ENCODE peak calls at places on chromosome X, in five cellular contexts. R, N, K, G and U are unnamed samples.

GRCh38 chrX:12141511-12141910 is 3.2 kb downstream of the FRMPD4 start:
- DNase-seq in G (no peak), N (no peak), R (no peak), K (no peak), U (no peak)

GRCh38 chrX:9786839-9787635 is 808 bp downstream of the SHROOM2 start:
- DNase-seq in K (no peak), N (no peak), R (no peak), G (no peak), U (no peak)

GRCh38 chrX:96182366-96182765 is 502.3 kb upstream of the DIAPH2 start:
- DNase-seq in K (peak; percentile 1), R (no peak), G (no peak), N (no peak), U (peak; percentile 59)

GRCh38 chrX:40644821-40645358 is 2.5 kb downstream of the CXorf38 start:
- DNase-seq in K (no peak), N (peak; percentile 67), G (peak; percentile 48), R (no peak), U (no peak)

GRCh38 chrX:119693996-119694451 is 1.1 kb upstream of the SEPTIN6 start:
- DNase-seq in G (peak; percentile 20), R (no peak), N (no peak), K (no peak), U (peak; percentile 48)

GRCh38 chrX:333611-334311 is 15.2 kb upstream of the GTPBP6 start:
- DNase-seq in K (no peak), N (no peak), G (no peak), R (no peak), U (no peak)

GRCh38 chrX:12956704-12957541 is 18.0 kb upstream of the TMSB4X start:
- DNase-seq in N (peak; percentile 68), G (no peak), K (no peak), R (peak; percentile 37), U (peak; percentile 64)

GRCh38 chrX:72408885-72409284 is 103.2 kb upstream of the CITED1 start:
- DNase-seq in G (no peak), N (no peak), K (no peak), R (no peak), U (no peak)

GRCh38 chrX:121569609-121570008 is 522.2 kb downstream of the GLUD2 start:
- DNase-seq in G (no peak), R (no peak), K (no peak), N (no peak), U (no peak)

GRCh38 chrX:85375333-85375738 is 4.1 kb downstream of the POF1B start:
- DNase-seq in N (no peak), K (no peak), R (no peak), G (no peak), U (no peak)

GRCh38 chrX:152445926-152446325 is 5.2 kb downstream of the GABRA3 start:
- DNase-seq in G (no peak), N (peak; percentile 72), R (no peak), K (no peak), U (no peak)

GRCh38 chrX:110082156-110082555 is 79.2 kb downstream of the TMEM164 start:
- DNase-seq in N (peak; percentile 95), G (no peak), R (no peak), K (peak; percentile 58), U (no peak)

GRCh38 chrX:5916945-5917344 is 311.7 kb downstream of the NLGN4X start:
- DNase-seq in N (no peak), K (no peak), R (no peak), G (no peak), U (peak; percentile 13)

GRCh38 chrX:56000169-56000568 is 232.0 kb upstream of the KLF8 start:
- DNase-seq in G (no peak), K (no peak), N (no peak), R (no peak), U (no peak)

GRCh38 chrX:13376857-13377441 is 57.1 kb upstream of the ATXN3L start:
- DNase-seq in R (no peak), K (peak; percentile 89), G (peak; percentile 25), N (peak; percentile 98), U (peak; percentile 89)

GRCh38 chrX:54180403-54180802 is 2.7 kb downstream of the FAM120C start:
- DNase-seq in K (no peak), R (no peak), G (no peak), N (peak; percentile 57), U (no peak)

GRCh38 chrX:133005038-133005437 is 46.6 kb upstream of the HS6ST2 start:
- DNase-seq in G (no peak), K (no peak), R (no peak), N (peak; percentile 6), U (peak; percentile 50)

GRCh38 chrX:78839711-78840110 is 92.2 kb downstream of the LPAR4 start:
- DNase-seq in K (no peak), R (no peak), G (no peak), N (no peak), U (no peak)

GRCh38 chrX:149881081-149881711 is at the start of gene MAGEA8:
- DNase-seq in N (no peak), G (no peak), R (no peak), K (no peak), U (no peak)

GRCh38 chrX:134172588-134173259 is 64.3 kb upstream of the CCDC160 start:
- DNase-seq in N (no peak), K (no peak), R (no peak), G (peak; percentile 25), U (peak; percentile 3)

GRCh38 chrX:145002776-145003175 is 244.5 kb upstream of the SPANXN1 start:
- DNase-seq in G (no peak), R (no peak), K (no peak), N (peak; percentile 7), U (no peak)

GRCh38 chrX:2897311-2897689 is 31.8 kb downstream of the ARSD start:
- DNase-seq in K (no peak), R (no peak), N (no peak), G (no peak), U (no peak)

GRCh38 chrX:36950495-36951253 is 57.5 kb upstream of the FAM47C start:
- DNase-seq in R (no peak), G (no peak), K (no peak), N (no peak), U (no peak)

GRCh38 chrX:9483376-9483775 is 18.5 kb downstream of the TBL1X start:
- DNase-seq in N (no peak), R (no peak), K (no peak), G (no peak), U (no peak)

GRCh38 chrX:9312922-9313867 is 151.7 kb upstream of the TBL1X start:
- DNase-seq in R (peak; percentile 15), K (no peak), G (peak; percentile 18), N (no peak), U (peak; percentile 48)

GRCh38 chrX:15758140-15758539 is 20.1 kb downstream of the CA5B start:
- DNase-seq in N (no peak), R (no peak), G (no peak), K (no peak), U (no peak)

GRCh38 chrX:15751160-15751819 is 13.2 kb downstream of the CA5B start:
- DNase-seq in R (no peak), G (no peak), K (no peak), N (peak; percentile 54), U (no peak)

GRCh38 chrX:15749642-15750610 is 11.9 kb downstream of the CA5B start:
- DNase-seq in N (peak; percentile 6), K (no peak), G (peak; percentile 21), R (no peak), U (no peak)

GRCh38 chrX:15750611-15751159 is 12.6 kb downstream of the CA5B start:
- DNase-seq in N (peak; percentile 6), G (no peak), K (no peak), R (no peak), U (no peak)

DNA sequence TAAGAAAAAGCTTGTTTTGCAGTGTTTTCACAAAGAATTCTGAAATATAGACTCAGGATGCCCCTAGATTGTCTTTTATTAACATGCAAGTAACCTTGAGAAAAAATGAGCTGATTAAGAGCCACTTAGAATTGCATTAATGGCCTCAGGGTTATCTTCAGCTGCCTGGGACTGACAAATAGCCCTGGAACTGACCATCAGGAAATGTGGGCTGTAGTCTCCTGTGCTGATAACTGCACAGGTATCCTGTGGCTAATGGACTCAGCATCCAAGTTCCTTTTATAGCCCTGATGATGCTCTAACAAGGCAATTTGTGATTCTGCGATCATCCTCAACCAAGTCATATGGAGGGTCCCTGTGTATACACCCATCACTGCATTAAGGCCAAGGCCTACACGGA is 17.0 kb downstream of the CA5B start:
- DNase-seq in R (no peak), N (no peak), G (no peak), K (no peak), U (no peak)
- H3K27ac ChIP-seq in R (no peak overlapping the region), N (no peak overlapping the region), G (no peak overlapping the region), K (no peak overlapping the region), U (no peak overlapping the region)

GRCh38 chrX:100635989-100636320 is 651 bp downstream of the TSPAN6 start:
- DNase-seq in N (no peak), K (no peak), R (no peak), G (no peak), U (no peak)
- H3K27ac ChIP-seq in N (peak overlapping the region; percentile 67), K (no peak overlapping the region), R (peak overlapping the region; percentile 52), G (no peak overlapping the region), U (peak overlapping the region; percentile 76)

GRCh38 chrX:82218361-82218760 is 1016.5 kb downstream of the SH3BGRL start:
- DNase-seq in K (no peak), R (no peak), G (no peak), N (peak; percentile 0), U (peak; percentile 60)
- H3K27ac ChIP-seq in K (no peak overlapping the region), R (no peak overlapping the region), G (no peak overlapping the region), N (no peak overlapping the region), U (no peak overlapping the region)

DNA sequence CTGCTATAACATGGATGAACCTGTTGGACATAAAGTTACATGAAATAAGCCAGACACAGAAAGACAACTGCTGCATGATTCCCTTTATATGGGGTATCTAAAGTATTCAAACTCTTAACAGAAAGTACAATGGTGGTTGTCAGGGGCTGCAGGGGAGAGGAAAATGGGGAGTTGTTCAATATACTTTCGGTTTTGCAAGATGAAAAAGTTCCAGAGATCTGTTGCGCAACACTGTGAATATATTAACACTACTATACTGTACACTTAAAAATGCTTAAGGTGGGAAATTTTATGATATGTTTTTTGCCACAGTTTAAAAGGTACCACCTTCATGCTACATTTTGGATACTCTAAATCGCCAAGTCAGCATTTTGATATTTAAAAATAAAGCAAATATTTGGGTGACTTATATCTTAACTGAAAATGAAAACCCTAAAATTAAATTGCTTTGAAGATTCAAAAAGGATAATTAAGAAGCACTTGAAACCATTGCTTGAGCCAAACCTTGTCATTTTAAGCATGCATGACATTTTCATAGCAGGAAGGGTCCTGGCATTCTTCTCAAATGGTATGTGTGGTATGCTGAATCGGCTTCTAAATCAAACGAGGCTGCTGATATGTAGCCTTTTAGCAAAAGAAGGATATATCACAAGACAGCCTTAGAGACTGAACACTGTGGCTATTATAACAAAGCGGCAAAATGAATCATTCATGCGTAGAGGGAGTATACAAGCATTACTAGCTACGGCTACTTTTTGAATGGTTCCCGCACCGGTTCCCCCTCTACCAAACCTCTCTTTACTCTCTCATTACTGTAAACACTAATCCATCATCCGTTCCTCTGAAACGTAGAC is 607.1 kb upstream of the DIPK2B start:
- DNase-seq in K (no peak), R (no peak), G (no peak), N (peak; percentile 83), U (no peak)
- H3K27ac ChIP-seq in K (peak overlapping the region; percentile 87), R (peak overlapping the region; percentile 74), G (no peak overlapping the region), N (peak overlapping the region; percentile 79), U (no peak overlapping the region)

DNA sequence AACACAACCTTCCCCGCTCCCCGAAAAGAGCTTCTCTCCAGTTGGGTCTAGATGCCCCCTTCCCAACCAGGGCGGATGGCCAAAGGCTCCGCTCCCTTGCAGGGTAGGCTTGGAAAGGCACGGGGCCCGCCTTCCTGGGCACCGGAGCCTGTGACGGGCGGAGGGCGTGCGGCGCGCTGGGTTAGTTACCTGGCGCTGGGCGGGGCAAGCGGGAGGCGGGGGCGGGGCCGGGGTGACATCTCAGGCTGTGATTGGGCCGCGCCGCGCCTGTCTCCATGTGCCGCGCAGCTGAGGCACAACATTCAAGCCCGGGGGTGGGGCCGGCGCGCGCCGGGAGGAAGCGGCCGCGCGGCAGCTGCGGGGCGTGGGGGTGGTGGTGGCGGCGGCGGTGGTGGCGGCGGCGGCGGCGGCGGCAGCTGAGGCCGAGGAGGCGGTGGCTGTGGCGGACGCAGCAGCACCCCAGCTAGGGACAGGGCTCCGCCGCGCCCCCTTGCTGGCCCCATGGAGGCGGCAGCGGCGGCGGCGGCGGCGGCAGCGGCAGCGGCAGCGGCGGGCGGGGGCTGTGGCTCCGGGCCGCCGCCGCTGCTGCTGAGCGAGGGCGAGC is at the start of gene REPS2:
- DNase-seq in G (peak; percentile 82), R (peak; percentile 48), K (no peak), N (peak; percentile 64), U (peak; percentile 82)
- H3K27ac ChIP-seq in G (no peak within 1 kb of the TSS), R (no peak within 1 kb of the TSS), K (no peak within 1 kb of the TSS), N (no peak within 1 kb of the TSS), U (no peak within 1 kb of the TSS)